ENCODE peak calls at places on chromosomes 16 and 17, in five cellular contexts. One of them, this sample, is unnamed.

GRCh38 chr16:9225527-9226316 is 134.3 kb downstream of the HAPSTR1 start:
- DNase-seq in mesenchymal stem cell: no peak
- DNase-seq in neuronal stem cell: peak; percentile 9
- DNase-seq in H1: no peak
- DNase-seq in H9: peak; percentile 72
- DNase-seq in this sample: no peak

GRCh38 chr17:40922239-40922638 is 15.2 kb downstream of the KRT23 start:
- DNase-seq in mesenchymal stem cell: peak; percentile 90
- DNase-seq in H9: no peak
- DNase-seq in neuronal stem cell: no peak
- DNase-seq in H1: no peak
- DNase-seq in this sample: peak; percentile 71

GRCh38 chr16:83994703-83995102 is 26.7 kb downstream of the NECAB2 start:
- DNase-seq in H9: no peak
- DNase-seq in mesenchymal stem cell: no peak
- DNase-seq in neuronal stem cell: no peak
- DNase-seq in H1: no peak
- DNase-seq in this sample: no peak

GRCh38 chr16:20910781-20911321 is 10.3 kb downstream of the LYRM1 start:
- DNase-seq in mesenchymal stem cell: peak; percentile 94
- DNase-seq in neuronal stem cell: no peak
- DNase-seq in H1: no peak
- DNase-seq in H9: no peak
- DNase-seq in this sample: peak; percentile 36

GRCh38 chr17:61635913-61636432 is 45.0 kb upstream of the NACA2 start:
- DNase-seq in neuronal stem cell: peak; percentile 21
- DNase-seq in H1: no peak
- DNase-seq in H9: peak; percentile 54
- DNase-seq in mesenchymal stem cell: peak; percentile 60
- DNase-seq in this sample: peak; percentile 62

GRCh38 chr16:53915452-53916160 is 211.7 kb downstream of the FTO start:
- DNase-seq in neuronal stem cell: peak; percentile 63
- DNase-seq in H1: no peak
- DNase-seq in H9: no peak
- DNase-seq in mesenchymal stem cell: no peak
- DNase-seq in this sample: no peak

GRCh38 chr17:7806592-7806991 is 27.4 kb upstream of the KDM6B start:
- DNase-seq in H9: no peak
- DNase-seq in mesenchymal stem cell: no peak
- DNase-seq in neuronal stem cell: no peak
- DNase-seq in H1: no peak
- DNase-seq in this sample: no peak

GRCh38 chr16:50878966-50879615 is 137.2 kb downstream of the CYLD start:
- DNase-seq in H9: peak; percentile 71
- DNase-seq in neuronal stem cell: no peak
- DNase-seq in mesenchymal stem cell: no peak
- DNase-seq in H1: no peak
- DNase-seq in this sample: no peak

GRCh38 chr16:57871457-57871856 is 69.2 kb upstream of the KIFC3 start:
- DNase-seq in neuronal stem cell: no peak
- DNase-seq in H9: no peak
- DNase-seq in H1: no peak
- DNase-seq in mesenchymal stem cell: peak; percentile 43
- DNase-seq in this sample: no peak

GRCh38 chr16:85423186-85423550 is 190.0 kb upstream of the GSE1 start:
- DNase-seq in mesenchymal stem cell: no peak
- DNase-seq in neuronal stem cell: no peak
- DNase-seq in H1: no peak
- DNase-seq in H9: no peak
- DNase-seq in this sample: no peak

GRCh38 chr17:20960871-20961270 is 81.9 kb downstream of the USP22 start:
- DNase-seq in mesenchymal stem cell: no peak
- DNase-seq in H1: no peak
- DNase-seq in H9: no peak
- DNase-seq in neuronal stem cell: no peak
- DNase-seq in this sample: peak; percentile 80

GRCh38 chr17:50688168-50688719 is 19.5 kb downstream of the ANKRD40 start:
- DNase-seq in mesenchymal stem cell: no peak
- DNase-seq in neuronal stem cell: no peak
- DNase-seq in H9: no peak
- DNase-seq in H1: no peak
- DNase-seq in this sample: no peak

GRCh38 chr16:28320741-28321140 is 28.4 kb downstream of the SBK1 start:
- DNase-seq in H1: no peak
- DNase-seq in neuronal stem cell: no peak
- DNase-seq in H9: no peak
- DNase-seq in mesenchymal stem cell: no peak
- DNase-seq in this sample: no peak

GRCh38 chr17:67546578-67547527 is 169.8 kb downstream of the PITPNC1 start:
- DNase-seq in neuronal stem cell: no peak
- DNase-seq in H1: no peak
- DNase-seq in mesenchymal stem cell: peak; percentile 64
- DNase-seq in H9: peak; percentile 47
- DNase-seq in this sample: no peak

GRCh38 chr17:77681820-77682219 is 276.7 kb upstream of the TNRC6C start:
- DNase-seq in H9: peak; percentile 21
- DNase-seq in mesenchymal stem cell: no peak
- DNase-seq in neuronal stem cell: no peak
- DNase-seq in H1: no peak
- DNase-seq in this sample: no peak

GRCh38 chr16:88999457-89000206 is 22.6 kb upstream of the CBFA2T3 start:
- DNase-seq in neuronal stem cell: no peak
- DNase-seq in H9: peak; percentile 66
- DNase-seq in mesenchymal stem cell: no peak
- DNase-seq in H1: no peak
- DNase-seq in this sample: no peak

GRCh38 chr16:67544329-67544841 is 15.8 kb downstream of the RIPOR1 start:
- DNase-seq in neuronal stem cell: no peak
- DNase-seq in H9: peak; percentile 36
- DNase-seq in H1: no peak
- DNase-seq in mesenchymal stem cell: no peak
- DNase-seq in this sample: peak; percentile 8

GRCh38 chr17:74728033-74728701 is 8.9 kb upstream of the RAB37 start:
- DNase-seq in mesenchymal stem cell: no peak
- DNase-seq in neuronal stem cell: no peak
- DNase-seq in H9: no peak
- DNase-seq in H1: no peak
- DNase-seq in this sample: no peak

GRCh38 chr16:29899516-29900101 is at the start of gene SEZ6L2:
- DNase-seq in mesenchymal stem cell: peak; percentile 97
- DNase-seq in H1: peak; percentile 86
- DNase-seq in H9: peak; percentile 96
- DNase-seq in neuronal stem cell: peak; percentile 84
- DNase-seq in this sample: peak; percentile 16

GRCh38 chr17:27496005-27496404 is 39.8 kb downstream of the KSR1 start:
- DNase-seq in H1: no peak
- DNase-seq in mesenchymal stem cell: no peak
- DNase-seq in H9: no peak
- DNase-seq in neuronal stem cell: no peak
- DNase-seq in this sample: no peak

GRCh38 chr16:979859-980594 is 1.5 kb upstream of the SOX8 start:
- DNase-seq in mesenchymal stem cell: no peak
- DNase-seq in H1: no peak
- DNase-seq in neuronal stem cell: no peak
- DNase-seq in H9: peak; percentile 58
- DNase-seq in this sample: no peak

DNA sequence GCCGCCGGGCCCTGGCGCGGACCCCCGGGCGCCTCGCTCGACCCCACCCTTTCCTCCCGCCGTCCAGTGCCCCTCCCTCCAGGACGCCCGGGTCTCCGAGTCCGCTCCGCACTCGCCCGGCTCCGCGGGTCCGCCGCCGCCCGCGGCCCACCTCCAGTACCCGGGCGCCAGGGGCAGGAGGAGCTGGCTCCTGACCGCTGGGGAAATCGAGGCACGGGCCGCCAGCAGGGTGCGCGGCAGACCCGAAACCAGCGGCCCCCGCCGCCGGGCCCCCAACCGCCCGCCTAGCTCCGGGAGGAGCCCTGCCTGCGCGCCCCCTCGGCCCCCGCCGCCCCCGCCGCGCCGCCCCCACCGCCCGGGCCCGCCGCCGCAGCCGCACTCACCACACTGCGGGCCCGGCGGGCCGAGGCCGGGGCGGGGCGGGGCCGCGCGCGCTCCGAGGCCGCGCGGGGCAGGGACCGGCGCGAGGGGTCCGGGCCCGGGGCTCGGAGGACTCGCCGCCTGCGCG is 336 bp downstream of the MAFG start:
- DNase-seq in neuronal stem cell: no peak
- DNase-seq in mesenchymal stem cell: no peak
- DNase-seq in H1: no peak
- DNase-seq in H9: no peak
- DNase-seq in this sample: no peak
- H2AFZ ChIP-seq in neuronal stem cell: peak overlapping the region; percentile 99
- H2AFZ ChIP-seq in mesenchymal stem cell: no peak overlapping the region
- H2AFZ ChIP-seq in H1: no peak overlapping the region
- H2AFZ ChIP-seq in H9: no peak overlapping the region
- H2AFZ ChIP-seq in this sample: peak overlapping the region; percentile 50

GRCh38 chr17:57421393-57421717 is 165.0 kb downstream of the MSI2 start:
- DNase-seq in mesenchymal stem cell: no peak
- DNase-seq in H1: no peak
- DNase-seq in H9: no peak
- DNase-seq in neuronal stem cell: no peak
- DNase-seq in this sample: no peak

GRCh38 chr17:57422574-57423164 is 166.3 kb downstream of the MSI2 start:
- DNase-seq in H1: no peak
- DNase-seq in neuronal stem cell: no peak
- DNase-seq in H9: no peak
- DNase-seq in mesenchymal stem cell: peak; percentile 46
- DNase-seq in this sample: no peak

GRCh38 chr17:57424777-57425188 is 168.5 kb downstream of the MSI2 start:
- DNase-seq in H9: no peak
- DNase-seq in mesenchymal stem cell: peak; percentile 56
- DNase-seq in neuronal stem cell: no peak
- DNase-seq in H1: no peak
- DNase-seq in this sample: no peak

GRCh38 chr17:57424273-57424672 is 167.9 kb downstream of the MSI2 start:
- DNase-seq in mesenchymal stem cell: no peak
- DNase-seq in H9: no peak
- DNase-seq in H1: no peak
- DNase-seq in neuronal stem cell: no peak
- DNase-seq in this sample: no peak

DNA sequence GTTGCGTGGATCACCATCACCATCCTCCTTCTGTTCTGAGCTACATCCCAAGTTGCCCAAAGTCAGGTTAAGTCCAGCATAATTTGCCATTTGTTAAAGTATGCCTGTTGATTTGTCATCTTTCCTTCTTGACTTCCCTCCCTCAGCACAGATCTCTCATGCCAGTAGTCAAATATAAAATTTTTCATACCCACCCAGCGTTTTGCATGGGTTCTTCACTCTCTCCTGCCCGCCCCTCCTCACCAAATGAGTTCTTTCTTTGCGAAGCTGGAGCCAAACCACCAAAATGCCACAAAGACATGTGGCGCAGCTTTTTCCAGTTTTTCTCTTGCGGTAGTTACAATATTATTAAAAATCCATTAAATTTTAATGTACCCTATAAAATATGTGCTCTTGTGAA is 167.2 kb downstream of the MSI2 start:
- DNase-seq in H9: no peak
- DNase-seq in mesenchymal stem cell: no peak
- DNase-seq in neuronal stem cell: no peak
- DNase-seq in H1: no peak
- DNase-seq in this sample: no peak
- H2BK12ac ChIP-seq in H9: no peak overlapping the region
- H2BK12ac ChIP-seq in mesenchymal stem cell: no peak overlapping the region
- H2BK12ac ChIP-seq in neuronal stem cell: no peak overlapping the region
- H2BK12ac ChIP-seq in H1: no peak overlapping the region
- H2BK12ac ChIP-seq in this sample: no peak overlapping the region

DNA sequence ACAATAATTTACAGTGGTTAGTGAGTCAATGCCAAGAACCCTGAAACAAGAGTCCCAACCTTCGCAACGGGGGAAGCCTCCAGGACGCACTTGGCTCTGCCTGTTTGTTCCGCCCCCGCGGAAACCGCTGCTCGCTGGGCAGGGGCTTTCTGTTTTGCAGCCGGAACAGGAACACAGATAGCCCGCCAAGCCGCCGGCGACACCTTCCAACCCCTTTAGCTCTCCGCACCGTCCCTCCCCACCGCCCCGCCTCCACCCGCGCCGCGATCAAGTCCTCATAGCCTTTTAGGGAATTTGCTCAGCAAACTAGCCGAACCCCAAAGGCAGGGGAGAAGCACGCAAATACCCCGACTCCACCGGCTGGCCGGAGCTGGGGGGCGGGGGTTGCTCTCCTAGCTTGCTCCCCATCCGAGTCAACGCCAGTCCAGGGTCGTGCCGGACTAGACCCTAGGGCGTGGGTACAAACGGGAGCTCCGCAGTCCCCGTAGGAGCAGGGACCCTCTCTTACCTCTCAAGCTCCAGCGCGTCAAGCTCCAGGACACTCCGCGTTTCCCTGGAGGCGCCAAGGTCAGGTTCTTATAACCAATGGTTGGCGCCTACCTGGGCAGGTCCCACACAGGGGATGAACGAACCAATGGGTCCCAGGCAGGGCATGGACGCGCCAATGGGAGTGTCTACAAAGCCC is at the start of gene SLFN13:
- DNase-seq in H1: peak; percentile 73
- DNase-seq in H9: peak; percentile 94
- DNase-seq in mesenchymal stem cell: peak; percentile 24
- DNase-seq in neuronal stem cell: peak; percentile 58
- DNase-seq in this sample: peak; percentile 37
- H3K4ac ChIP-seq in H1: no peak within 1 kb of the TSS
- H3K4ac ChIP-seq in H9: no peak within 1 kb of the TSS
- H3K4ac ChIP-seq in mesenchymal stem cell: no peak within 1 kb of the TSS
- H3K4ac ChIP-seq in neuronal stem cell: no peak within 1 kb of the TSS
- H3K4ac ChIP-seq in this sample: peak within 1 kb of the TSS; percentile 9

DNA sequence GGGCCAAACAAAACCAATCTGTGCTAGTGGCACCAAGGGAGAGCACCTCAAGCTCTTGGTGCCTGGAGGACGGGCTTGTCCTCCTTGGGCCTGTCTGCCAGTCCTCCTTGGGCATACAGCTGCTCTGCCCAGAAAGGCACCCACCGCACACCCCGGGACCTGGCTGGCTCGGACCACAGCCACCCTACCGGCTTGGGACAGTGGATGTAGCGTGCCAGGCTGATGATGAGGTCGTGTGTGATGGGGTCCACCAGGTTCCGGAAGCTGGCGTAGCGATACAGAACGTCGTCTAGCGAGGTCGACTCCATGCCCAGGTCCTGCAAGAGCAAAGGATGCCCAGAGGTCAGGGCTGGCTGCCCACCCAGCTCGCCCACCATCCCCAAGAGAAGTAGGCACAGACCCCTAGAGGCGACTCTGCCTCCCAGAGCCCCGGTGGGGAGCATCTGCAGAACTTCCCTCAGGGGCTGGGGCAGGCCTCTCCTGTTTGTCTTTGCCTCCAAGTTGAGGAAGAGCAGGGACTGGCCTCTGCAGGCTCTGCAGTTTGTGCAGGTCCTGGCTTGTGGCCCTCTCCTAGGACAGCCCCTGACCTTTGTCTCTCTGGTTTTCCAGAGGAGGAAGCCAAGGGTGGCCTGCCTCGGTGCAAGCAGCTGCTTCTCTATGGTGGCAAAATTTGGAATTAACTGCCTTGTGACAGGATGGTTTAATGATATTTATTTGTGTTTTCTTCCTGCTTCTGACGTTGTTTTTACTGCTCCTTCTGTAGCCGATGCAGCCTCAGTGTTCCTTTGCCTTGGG is 29.7 kb downstream of the LRRC75A start:
- DNase-seq in neuronal stem cell: no peak
- DNase-seq in H9: no peak
- DNase-seq in H1: no peak
- DNase-seq in mesenchymal stem cell: no peak
- DNase-seq in this sample: no peak
- H2AFZ ChIP-seq in neuronal stem cell: no peak overlapping the region
- H2AFZ ChIP-seq in H9: no peak overlapping the region
- H2AFZ ChIP-seq in H1: no peak overlapping the region
- H2AFZ ChIP-seq in mesenchymal stem cell: no peak overlapping the region
- H2AFZ ChIP-seq in this sample: no peak overlapping the region

GRCh38 chr17:71320009-71320796 is 800.6 kb upstream of the SOX9 start:
- DNase-seq in mesenchymal stem cell: no peak
- DNase-seq in H1: no peak
- DNase-seq in neuronal stem cell: no peak
- DNase-seq in H9: no peak
- DNase-seq in this sample: no peak
- H2BK12ac ChIP-seq in mesenchymal stem cell: no peak overlapping the region
- H2BK12ac ChIP-seq in H1: no peak overlapping the region
- H2BK12ac ChIP-seq in neuronal stem cell: no peak overlapping the region
- H2BK12ac ChIP-seq in H9: no peak overlapping the region
- H2BK12ac ChIP-seq in this sample: no peak overlapping the region